ENCODE peak calls at places on chromosomes 2 and 18, in six cellular contexts. S is IMR-90, P is H1, B is trophoblast cell, Q is neuronal stem cell, G is mesenchymal stem cell. W is an unnamed sample. For H3K79me1, the result is how much of the 10 kb centered on the place peaks cover.

GRCh38 chr2:185219981-185220380 is 518.6 kb upstream of the FSIP2 start:
- DNase-seq in B (peak), G (peak), S (no peak), P (no peak), Q (no peak), W (no peak)

GRCh38 chr2:8298783-8299182 is 383.1 kb upstream of the ID2 start:
- DNase-seq in G (peak), P (no peak), Q (no peak), S (no peak), B (peak), W (no peak)

GRCh38 chr2:54233832-54234649 is 22.0 kb downstream of the TSPYL6 start:
- DNase-seq in Q (no peak), G (no peak), P (no peak), S (no peak), B (no peak), W (no peak)

GRCh38 chr2:3024401-3024935 is 353.1 kb downstream of the EIPR1 start:
- DNase-seq in Q (no peak), S (no peak), P (no peak), B (no peak), G (no peak), W (peak)

GRCh38 chr2:120566331-120567035 is 169.2 kb upstream of the GLI2 start:
- DNase-seq in S (peak), Q (no peak), P (no peak), B (no peak), G (no peak), W (no peak)

GRCh38 chr2:204220896-204221295 is 284.3 kb downstream of the ICOS start:
- DNase-seq in G (no peak), S (no peak), P (no peak), B (peak), Q (no peak), W (no peak)

GRCh38 chr2:152488075-152488474 is 153.1 kb downstream of the FMNL2 start:
- DNase-seq in Q (no peak), P (no peak), S (no peak), B (no peak), G (no peak), W (no peak)

GRCh38 chr2:46983065-46983801 is 67.6 kb upstream of the MCFD2 start:
- DNase-seq in S (peak), G (peak), B (peak), Q (no peak), P (no peak), W (no peak)

GRCh38 chr2:41420219-41420618 is 627.6 kb upstream of the PKDCC start:
- DNase-seq in Q (no peak), P (no peak), G (no peak), B (no peak), S (no peak), W (no peak)

GRCh38 chr2:195461010-195461409 is 196.0 kb upstream of the SLC39A10 start:
- DNase-seq in P (no peak), S (no peak), B (no peak), G (no peak), Q (no peak), W (no peak)

GRCh38 chr2:195451160-195451559 is 205.9 kb upstream of the SLC39A10 start:
- DNase-seq in G (no peak), S (peak), B (no peak), Q (no peak), P (no peak), W (no peak)

GRCh38 chr2:195457873-195458272 is 199.2 kb upstream of the SLC39A10 start:
- DNase-seq in S (no peak), P (no peak), G (no peak), Q (no peak), B (no peak), W (no peak)

GRCh38 chr2:195458936-195459335 is 198.1 kb upstream of the SLC39A10 start:
- DNase-seq in G (no peak), Q (no peak), B (peak), P (no peak), S (peak), W (no peak)

GRCh38 chr2:195456765-195457164 is 200.3 kb upstream of the SLC39A10 start:
- DNase-seq in S (no peak), B (no peak), P (no peak), Q (no peak), G (no peak), W (no peak)
- H3K79me1 ChIP-seq in S (under half), B (under half), P (under half), Q (under half), G (under half), W (under half)

DNA sequence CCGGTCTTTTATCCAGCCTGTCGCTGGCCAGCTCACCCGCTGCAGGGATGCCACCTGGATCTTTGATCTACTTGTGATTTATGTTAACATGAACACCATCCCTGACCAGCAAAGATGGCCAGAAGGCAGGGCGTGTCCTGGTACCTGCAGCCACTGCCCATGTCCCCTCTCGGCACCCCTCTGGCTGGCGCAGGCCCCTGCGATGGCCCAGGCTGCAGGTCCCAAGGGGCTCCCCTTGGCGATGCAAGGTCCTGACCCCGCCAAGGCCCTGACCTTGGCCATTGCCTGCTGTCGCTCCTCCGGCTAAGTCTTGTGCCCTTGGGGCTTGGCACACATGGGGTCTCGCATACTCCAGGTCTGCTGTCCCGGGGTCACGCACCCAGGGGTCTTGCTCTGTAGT is 214.9 kb downstream of the TWIST2 start:
- DNase-seq in G (no peak), B (no peak), P (no peak), S (no peak), Q (no peak), W (no peak)
- H4K91ac ChIP-seq in G (no peak), B (no peak), P (no peak), S (no peak), Q (peak), W (no peak)

DNA sequence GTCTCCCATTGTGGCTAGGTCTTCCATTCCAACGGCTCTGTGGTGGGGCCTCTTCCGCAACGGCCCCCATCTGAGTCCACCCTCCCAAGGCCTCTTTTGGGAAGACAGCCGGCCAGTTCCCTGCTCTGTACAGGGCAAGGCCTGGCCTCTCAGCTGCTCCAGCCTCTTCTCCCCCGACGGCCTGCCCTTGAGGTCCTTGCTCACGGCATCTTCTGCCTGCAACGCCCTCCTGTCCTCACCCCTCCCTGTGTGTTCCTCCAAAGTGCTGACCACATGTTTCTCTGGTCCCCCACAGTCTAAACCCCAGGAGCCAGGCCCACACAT is 16.0 kb downstream of the HS6ST1 start:
- DNase-seq in G (no peak), B (no peak), Q (no peak), S (no peak), P (no peak), W (no peak)
- H3K79me1 ChIP-seq in G (under half), B (under half), Q (under half), S (half or more), P (half or more), W (under half)

DNA sequence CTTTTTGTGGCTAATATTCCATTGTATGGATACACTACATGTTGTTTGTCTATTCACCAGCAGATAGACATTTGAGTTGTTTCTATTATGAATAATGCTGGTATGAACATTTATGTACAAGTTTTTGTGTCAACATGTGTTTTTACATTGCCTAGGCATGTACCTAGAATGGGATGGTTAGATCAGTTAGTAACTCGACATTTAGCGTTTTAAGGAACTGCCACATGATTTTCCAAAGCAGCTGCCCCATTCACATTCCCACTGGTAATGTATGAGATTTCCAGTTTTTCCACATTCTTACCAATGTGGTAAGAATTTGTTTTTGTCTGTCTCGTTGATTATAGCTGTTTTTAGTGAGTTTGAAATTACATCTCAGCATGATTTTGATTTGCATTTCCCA is 112.8 kb downstream of the FHOD3 start:
- DNase-seq in Q (no peak), S (no peak), P (no peak), G (no peak), B (peak), W (no peak)
- H4K91ac ChIP-seq in Q (no peak), S (no peak), P (no peak), G (no peak), B (no peak), W (no peak)

GRCh38 chr2:128303911-128304310 is 14.8 kb downstream of the HS6ST1 start:
- DNase-seq in P (no peak), B (no peak), Q (no peak), S (no peak), G (no peak), W (no peak)
- H3K79me1 ChIP-seq in P (half or more), B (under half), Q (under half), S (half or more), G (under half), W (under half)

GRCh38 chr2:108643450-108643849 is 75.8 kb upstream of the RANBP2 start:
- DNase-seq in B (no peak), S (no peak), P (no peak), Q (no peak), G (no peak), W (no peak)
- H4K91ac ChIP-seq in B (no peak), S (no peak), P (no peak), Q (no peak), G (no peak), W (no peak)

GRCh38 chr2:30237346-30238142 is 6.2 kb downstream of the LBH start:
- DNase-seq in B (no peak), Q (no peak), S (no peak), P (no peak), G (no peak), W (peak)
- H3K79me1 ChIP-seq in B (under half), Q (under half), S (half or more), P (under half), G (under half), W (under half)

GRCh38 chr18:23703057-23703986 is 14.1 kb downstream of the LAMA3 start:
- DNase-seq in S (peak), B (peak), G (peak), Q (no peak), P (no peak), W (no peak)

GRCh38 chr18:23703987-23704384 is 14.7 kb downstream of the LAMA3 start:
- DNase-seq in G (no peak), P (no peak), Q (no peak), S (no peak), B (no peak), W (no peak)

GRCh38 chr18:23704806-23705205 is 15.6 kb downstream of the LAMA3 start:
- DNase-seq in S (no peak), Q (no peak), G (no peak), B (no peak), P (no peak), W (no peak)

GRCh38 chr18:23710068-23710527 is 20.8 kb downstream of the LAMA3 start:
- DNase-seq in Q (no peak), S (peak), P (no peak), G (no peak), B (peak), W (no peak)

DNA sequence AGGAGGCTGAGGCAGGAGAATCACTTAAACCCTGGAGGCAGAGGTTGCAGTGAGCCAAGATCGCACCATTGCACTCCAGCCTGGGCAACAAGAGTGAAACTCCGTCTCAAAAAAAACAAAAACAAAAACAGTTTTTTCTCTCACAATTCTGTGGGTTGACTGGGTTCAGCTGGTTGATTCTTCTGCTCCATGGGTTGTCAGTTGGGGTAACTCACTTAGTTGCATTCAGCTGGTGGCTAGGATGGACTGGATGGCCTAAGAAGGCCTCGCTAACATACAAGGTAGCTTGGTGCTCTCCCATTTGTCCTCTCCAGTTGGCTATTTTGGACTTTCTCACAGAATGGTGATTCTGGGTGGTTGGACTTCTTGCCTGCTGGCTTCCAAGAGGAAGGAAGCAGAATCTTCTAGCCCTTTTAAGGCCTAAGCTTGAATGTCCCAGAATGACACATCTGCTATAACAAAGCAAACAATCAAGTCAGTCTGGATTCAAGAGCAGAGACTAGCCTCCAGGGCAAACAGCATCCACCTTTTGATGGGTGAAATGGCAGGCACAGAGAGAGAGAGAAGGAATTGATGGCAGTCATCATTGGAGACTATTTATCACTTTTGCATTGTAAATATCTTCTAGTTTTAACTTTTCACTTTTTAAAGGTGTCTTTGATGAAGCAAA is 17.9 kb downstream of the LAMA3 start:
- DNase-seq in G (no peak), Q (no peak), P (no peak), B (peak), S (no peak), W (no peak)
- H4K91ac ChIP-seq in G (no peak), Q (no peak), P (no peak), B (no peak), S (no peak), W (no peak)

GRCh38 chr2:115119086-115119485 is 676.6 kb downstream of the DPP10 start:
- DNase-seq in G (no peak), Q (no peak), B (peak), S (no peak), P (no peak), W (no peak)

GRCh38 chr2:115124817-115125216 is 682.4 kb downstream of the DPP10 start:
- DNase-seq in G (no peak), S (no peak), Q (no peak), P (no peak), B (no peak), W (no peak)

GRCh38 chr2:115118306-115118705 is 675.9 kb downstream of the DPP10 start:
- DNase-seq in B (peak), P (no peak), Q (no peak), S (no peak), G (no peak), W (no peak)

GRCh38 chr2:115122701-115123100 is 680.3 kb downstream of the DPP10 start:
- DNase-seq in S (no peak), Q (no peak), P (no peak), G (no peak), B (peak), W (no peak)
- H3K79me1 ChIP-seq in S (under half), Q (under half), P (under half), G (under half), B (under half), W (under half)

GRCh38 chr2:223100061-223100511 is 48.1 kb downstream of the KCNE4 start:
- DNase-seq in Q (no peak), G (peak), B (no peak), S (peak), P (no peak), W (no peak)
- H4K91ac ChIP-seq in Q (no peak), G (no peak), B (peak), S (peak), P (no peak), W (no peak)